ENCODE peak calls at places on chromosomes 2 and 18, in nine cellular contexts. Z is stimulated activated naive CD4-positive, alpha-beta T cell treated with Interleukin-2 at 50 U/mL for 16 hours; X is NCI-H1092 treated with DMSO at 0.1 percent for 48 hours; H is Kasumi-1; V is effector memory CD4-positive, alpha-beta T cell; I is HS-5; W is EL; K is pons; E is RPMI8226. T is an unnamed sample.

GRCh38 chr2:224982910-224983688 is 59.2 kb downstream of the DOCK10 start:
- DNase-seq in X (peak), V (no peak), I (no peak), W (peak), K (peak), H (no peak), E (no peak), Z (no peak), T (peak)

GRCh38 chr18:28075501-28075900 is 101.4 kb downstream of the CDH2 start:
- DNase-seq in I (no peak), Z (no peak), E (no peak), W (peak), X (no peak), H (no peak), K (peak), V (no peak), T (no peak)

GRCh38 chr18:45877403-45877802 is 51.9 kb downstream of the SIGLEC15 start:
- DNase-seq in E (no peak), X (no peak), V (no peak), H (no peak), I (no peak), K (no peak), Z (no peak), W (no peak), T (no peak)

GRCh38 chr18:23493654-23494053 is 9.7 kb upstream of the RMC1 start:
- DNase-seq in X (no peak), K (no peak), W (no peak), Z (no peak), I (no peak), H (no peak), V (no peak), E (no peak), T (no peak)

GRCh38 chr2:191756753-191757152 is 78.8 kb downstream of the NABP1 start:
- DNase-seq in V (no peak), W (no peak), I (no peak), E (no peak), H (no peak), K (no peak), X (no peak), Z (no peak), T (no peak)

GRCh38 chr2:109404681-109405080 is 209.1 kb downstream of the SEPTIN10 start:
- DNase-seq in E (no peak), H (no peak), V (no peak), X (no peak), K (no peak), W (no peak), I (no peak), Z (no peak), T (no peak)

GRCh38 chr2:129849559-129850160 is 129.8 kb upstream of the RAB6C start:
- DNase-seq in I (peak), Z (no peak), H (peak), X (peak), V (no peak), W (peak), K (peak), E (peak), T (no peak)

GRCh38 chr2:218026244-218026643 is 23.4 kb upstream of the TNS1 start:
- DNase-seq in X (no peak), H (no peak), W (no peak), E (no peak), V (no peak), K (no peak), I (no peak), Z (no peak), T (no peak)

GRCh38 chr2:149375801-149376349 is 45.5 kb downstream of the LYPD6 start:
- DNase-seq in V (no peak), I (no peak), X (no peak), H (no peak), K (no peak), Z (no peak), W (peak), E (no peak), T (no peak)